ENCODE peak calls at places on chromosomes 16 and 17, in five cellular contexts. One of them, this sample, is unnamed.

GRCh38 chr17:42698736-42699414 is 16.5 kb downstream of the CNTNAP1 start:
- DNase-seq in lower lobe of right lung: no peak
- DNase-seq in upper lobe of right lung: peak; percentile 57
- DNase-seq in uterus: peak; percentile 94
- DNase-seq in ascending aorta: no peak
- DNase-seq in this sample: peak; percentile 91

GRCh38 chr16:30850246-30850645 is 43.6 kb downstream of the BCL7C start:
- DNase-seq in uterus: no peak
- DNase-seq in upper lobe of right lung: no peak
- DNase-seq in ascending aorta: no peak
- DNase-seq in lower lobe of right lung: no peak
- DNase-seq in this sample: no peak

GRCh38 chr17:6090253-6090652 is 20.1 kb downstream of the WSCD1 start:
- DNase-seq in ascending aorta: no peak
- DNase-seq in upper lobe of right lung: peak; percentile 50
- DNase-seq in lower lobe of right lung: no peak
- DNase-seq in uterus: no peak
- DNase-seq in this sample: no peak

GRCh38 chr17:15910791-15911190 is 34.1 kb upstream of the ADORA2B start:
- DNase-seq in uterus: no peak
- DNase-seq in ascending aorta: no peak
- DNase-seq in lower lobe of right lung: no peak
- DNase-seq in upper lobe of right lung: no peak
- DNase-seq in this sample: no peak

GRCh38 chr17:72931163-72931562 is 161.3 kb downstream of the SLC39A11 start:
- DNase-seq in upper lobe of right lung: no peak
- DNase-seq in ascending aorta: no peak
- DNase-seq in lower lobe of right lung: no peak
- DNase-seq in uterus: no peak
- DNase-seq in this sample: no peak

GRCh38 chr16:83356266-83356665 is 451.5 kb upstream of the HSBP1 start:
- DNase-seq in lower lobe of right lung: no peak
- DNase-seq in uterus: peak; percentile 33
- DNase-seq in upper lobe of right lung: no peak
- DNase-seq in ascending aorta: no peak
- DNase-seq in this sample: peak; percentile 73

GRCh38 chr16:85028638-85029412 is 1.2 kb downstream of the KIAA0513 start:
- DNase-seq in lower lobe of right lung: no peak
- DNase-seq in upper lobe of right lung: no peak
- DNase-seq in uterus: peak; percentile 63
- DNase-seq in ascending aorta: peak; percentile 82
- DNase-seq in this sample: peak; percentile 65

GRCh38 chr17:59002848-59003247 is 103.8 kb downstream of the TRIM37 start:
- DNase-seq in lower lobe of right lung: no peak
- DNase-seq in ascending aorta: no peak
- DNase-seq in upper lobe of right lung: no peak
- DNase-seq in uterus: no peak
- DNase-seq in this sample: no peak

GRCh38 chr16:5770118-5770517 is 672.5 kb upstream of the EEF2KMT start:
- DNase-seq in upper lobe of right lung: no peak
- DNase-seq in uterus: no peak
- DNase-seq in lower lobe of right lung: no peak
- DNase-seq in ascending aorta: no peak
- DNase-seq in this sample: no peak

GRCh38 chr17:59840908-59841666 is 51.7 kb downstream of the TUBD1 start:
- DNase-seq in ascending aorta: no peak
- DNase-seq in upper lobe of right lung: no peak
- DNase-seq in uterus: no peak
- DNase-seq in lower lobe of right lung: no peak
- DNase-seq in this sample: peak; percentile 68

GRCh38 chr16:57720142-57720575 is 15.4 kb upstream of the KATNB1 start:
- DNase-seq in uterus: no peak
- DNase-seq in ascending aorta: no peak
- DNase-seq in upper lobe of right lung: no peak
- DNase-seq in lower lobe of right lung: no peak
- DNase-seq in this sample: peak; percentile 56

GRCh38 chr17:28717578-28718316 is at the start of gene RAB34:
- DNase-seq in upper lobe of right lung: peak; percentile 92
- DNase-seq in lower lobe of right lung: peak; percentile 86
- DNase-seq in uterus: peak; percentile 86
- DNase-seq in ascending aorta: peak; percentile 92
- DNase-seq in this sample: peak; percentile 86
- TF ChIP-seq CTCF in upper lobe of right lung: peak; percentile 38
- TF ChIP-seq CTCF in lower lobe of right lung: peak; percentile 25
- TF ChIP-seq CTCF in uterus: no peak
- TF ChIP-seq CTCF in ascending aorta: peak; percentile 27
- TF ChIP-seq CTCF in this sample: peak; percentile 21

GRCh38 chr17:4520060-4520880 is 21.6 kb downstream of the SPNS2 start:
- DNase-seq in uterus: no peak
- DNase-seq in ascending aorta: no peak
- DNase-seq in upper lobe of right lung: no peak
- DNase-seq in lower lobe of right lung: no peak
- DNase-seq in this sample: peak; percentile 22
- H3K4me3 ChIP-seq in uterus: no peak overlapping the region
- H3K4me3 ChIP-seq in ascending aorta: no peak overlapping the region
- H3K4me3 ChIP-seq in upper lobe of right lung: no peak overlapping the region
- H3K4me3 ChIP-seq in lower lobe of right lung: no peak overlapping the region
- H3K4me3 ChIP-seq in this sample: no peak overlapping the region

DNA sequence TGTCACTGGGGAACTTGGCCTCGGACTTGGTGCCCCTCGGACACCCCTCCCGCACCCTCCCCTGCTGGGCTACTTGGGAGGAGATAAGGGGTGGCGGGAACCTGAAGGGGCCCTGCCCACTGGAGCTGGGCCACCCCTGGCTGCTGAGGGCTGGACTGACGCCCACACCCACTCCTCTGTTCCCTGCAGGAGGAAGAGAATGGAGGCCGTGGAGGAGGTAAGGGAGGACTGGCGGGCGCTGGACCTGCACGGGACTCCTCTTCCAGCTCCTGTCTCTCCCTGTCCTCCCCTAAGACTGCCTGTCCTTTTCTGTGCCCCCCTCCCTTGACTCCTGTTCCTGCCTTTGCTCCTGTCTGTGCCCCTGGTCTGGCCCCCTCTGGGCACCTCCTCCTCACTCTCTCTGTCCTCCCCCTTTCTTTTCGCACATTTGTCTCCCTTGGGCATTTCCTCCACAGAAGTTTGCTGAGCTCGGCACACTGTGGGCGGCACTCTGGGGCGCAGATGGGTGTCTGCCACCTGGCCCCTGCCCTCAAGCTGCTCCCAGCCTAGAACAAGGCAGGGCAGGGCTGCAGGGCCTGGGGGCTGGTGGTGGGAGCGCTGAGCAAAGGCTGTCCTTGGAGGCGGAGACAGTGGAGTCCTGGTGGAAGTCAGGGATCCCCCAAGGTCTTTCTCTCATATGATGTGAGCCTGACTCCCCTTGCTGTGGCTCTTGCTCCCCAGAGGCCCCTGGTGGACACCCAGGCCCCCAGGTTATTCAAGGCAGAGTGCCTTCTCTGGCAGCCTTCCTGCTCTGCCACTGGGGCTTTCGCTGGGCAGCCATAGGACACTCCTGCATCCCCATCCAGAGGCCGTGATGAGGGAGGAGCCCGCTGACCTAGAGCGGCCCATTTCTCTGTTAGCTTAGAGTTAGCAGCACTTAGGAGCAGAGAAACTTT is 32.7 kb downstream of the ARHGAP23 start:
- DNase-seq in upper lobe of right lung: no peak
- DNase-seq in lower lobe of right lung: no peak
- DNase-seq in ascending aorta: no peak
- DNase-seq in uterus: no peak
- DNase-seq in this sample: no peak
- TF ChIP-seq CTCF in upper lobe of right lung: no peak
- TF ChIP-seq CTCF in lower lobe of right lung: no peak
- TF ChIP-seq CTCF in ascending aorta: no peak
- TF ChIP-seq CTCF in uterus: no peak
- TF ChIP-seq CTCF in this sample: no peak

GRCh38 chr16:81384006-81384405 is 60.6 kb upstream of the CMIP start:
- DNase-seq in lower lobe of right lung: no peak
- DNase-seq in ascending aorta: no peak
- DNase-seq in upper lobe of right lung: no peak
- DNase-seq in uterus: no peak
- DNase-seq in this sample: peak; percentile 36
- H3K4me3 ChIP-seq in lower lobe of right lung: no peak overlapping the region
- H3K4me3 ChIP-seq in ascending aorta: no peak overlapping the region
- H3K4me3 ChIP-seq in upper lobe of right lung: no peak overlapping the region
- H3K4me3 ChIP-seq in uterus: no peak overlapping the region
- H3K4me3 ChIP-seq in this sample: no peak overlapping the region

GRCh38 chr16:240559-240958 is 5.9 kb downstream of the FAM234A start:
- DNase-seq in upper lobe of right lung: no peak
- DNase-seq in lower lobe of right lung: no peak
- DNase-seq in uterus: no peak
- DNase-seq in ascending aorta: no peak
- DNase-seq in this sample: no peak
- TF ChIP-seq CTCF in upper lobe of right lung: no peak
- TF ChIP-seq CTCF in lower lobe of right lung: no peak
- TF ChIP-seq CTCF in uterus: no peak
- TF ChIP-seq CTCF in ascending aorta: no peak
- TF ChIP-seq CTCF in this sample: no peak

DNA sequence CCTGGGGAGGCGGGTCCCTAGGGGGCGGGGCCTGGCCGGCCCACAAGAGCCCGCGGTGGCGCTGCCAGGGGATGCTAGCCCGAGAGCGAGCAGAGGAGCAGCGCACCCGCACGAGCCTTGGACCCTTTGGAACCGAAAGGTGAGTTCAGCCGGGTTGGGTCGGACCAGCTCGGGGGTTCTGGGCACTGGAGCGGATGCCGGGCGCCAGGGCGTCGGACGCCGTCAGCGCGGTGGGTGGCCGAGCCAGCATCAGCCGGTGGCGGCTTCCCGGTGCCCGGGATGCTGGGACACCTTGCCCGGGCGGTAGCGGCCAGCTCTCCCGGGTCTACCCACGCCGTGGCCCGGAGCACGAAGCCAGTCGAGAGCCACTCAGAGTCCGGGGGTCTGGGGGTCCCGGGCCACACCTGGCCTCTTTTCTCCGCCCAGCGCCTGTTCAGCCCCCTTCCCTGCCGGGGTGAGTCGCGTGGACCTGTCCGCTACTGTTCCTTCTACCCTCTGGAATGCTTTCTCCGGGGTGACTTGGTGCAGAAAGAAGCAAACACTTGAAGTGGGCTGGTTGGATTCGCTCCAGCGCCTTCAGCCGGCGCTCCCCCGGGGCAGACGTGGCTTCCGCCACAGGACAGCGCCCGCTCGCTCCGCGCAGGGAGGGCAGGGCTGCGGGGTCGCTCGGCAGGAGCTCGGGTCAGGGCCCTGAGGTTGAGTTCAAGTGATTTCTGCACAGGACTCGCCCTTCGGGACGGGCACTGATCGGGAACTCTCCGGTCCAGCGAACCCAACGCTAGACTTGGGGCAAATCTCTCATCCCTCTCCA is at the start of gene SCNN1G:
- DNase-seq in ascending aorta: no peak
- DNase-seq in uterus: no peak
- DNase-seq in lower lobe of right lung: peak; percentile 74
- DNase-seq in upper lobe of right lung: peak; percentile 82
- DNase-seq in this sample: no peak
- H3K4me3 ChIP-seq in ascending aorta: peak within 1 kb of the TSS; percentile 48
- H3K4me3 ChIP-seq in uterus: peak within 1 kb of the TSS; percentile 5
- H3K4me3 ChIP-seq in lower lobe of right lung: peak within 1 kb of the TSS; percentile 66
- H3K4me3 ChIP-seq in upper lobe of right lung: peak within 1 kb of the TSS; percentile 57
- H3K4me3 ChIP-seq in this sample: no peak within 1 kb of the TSS

This sample was measured in fibroblast of the aortic adventitia.